ENCODE peak calls at places on chromosomes 12 and 14, in four cellular contexts. A is mucosa of descending colon; T is stomach; D is stimulated activated CD4-positive, alpha-beta T cell treated with anti-CD3 and anti-CD28 coated beads, Interleukin-12 subunit alpha, Interleukin-12 subunit beta, amount 100 ng/mL, for 4 hours. X is an unnamed sample.

GRCh38 chr12:52145228-52145940 is 46.4 kb downstream of the KRT80 start:
- DNase-seq in A (peak), T (no peak), D (no peak), X (no peak)

GRCh38 chr12:105106621-105107020 is 910 bp upstream of the WASHC4 start:
- DNase-seq in A (no peak), T (no peak), D (no peak), X (no peak)

GRCh38 chr14:69739486-69739885 is 27.5 kb upstream of the SRSF5 start:
- DNase-seq in A (no peak), T (no peak), D (no peak), X (no peak)

GRCh38 chr12:25655702-25656101 is 102.6 kb upstream of the LMNTD1 start:
- DNase-seq in A (no peak), T (no peak), D (no peak), X (no peak)

GRCh38 chr14:61112506-61112905 is 131.5 kb downstream of the SLC38A6 start:
- DNase-seq in A (no peak), T (no peak), D (no peak), X (no peak)

GRCh38 chr12:122203968-122204828 is 689 bp downstream of the B3GNT4 start:
- DNase-seq in A (no peak), T (no peak), D (no peak), X (peak)

GRCh38 chr12:105418232-105418631 is 87.7 kb downstream of the C12orf75 start:
- DNase-seq in A (no peak), T (no peak), D (no peak), X (no peak)

GRCh38 chr14:51547260-51547659 is 104.5 kb upstream of the FRMD6 start:
- DNase-seq in A (no peak), T (no peak), D (no peak), X (peak)

GRCh38 chr14:71119075-71119474 is 211.8 kb downstream of the PCNX1 start:
- DNase-seq in A (no peak), T (no peak), D (no peak), X (no peak)

GRCh38 chr14:26319139-26319864 is 278.5 kb downstream of the NOVA1 start:
- DNase-seq in A (no peak), T (no peak), D (no peak), X (no peak)

GRCh38 chr12:91074068-91074819 is 16.4 kb upstream of the KERA start:
- DNase-seq in A (no peak), T (no peak), D (no peak), X (no peak)

GRCh38 chr14:75139185-75139584 is 12.3 kb upstream of the NEK9 start:
- DNase-seq in A (no peak), T (no peak), D (no peak), X (no peak)

GRCh38 chr14:37595809-37596595 is 573 bp downstream of the TTC6 start:
- DNase-seq in A (peak), T (peak), D (peak), X (peak)

GRCh38 chr12:182381-182883 is 31.5 kb downstream of the SLC6A12 start:
- DNase-seq in A (no peak), T (no peak), D (no peak), X (no peak)

GRCh38 chr12:45231515-45232145 is 15.7 kb downstream of the ANO6 start:
- DNase-seq in A (no peak), T (no peak), D (no peak), X (no peak)

GRCh38 chr14:96698846-96699543 is 98.2 kb upstream of the VRK1 start:
- DNase-seq in A (no peak), T (no peak), D (peak), X (no peak)

GRCh38 chr14:101134161-101134631 is 230.7 kb upstream of the RTL1 start:
- DNase-seq in A (no peak), T (no peak), D (no peak), X (no peak)

GRCh38 chr12:120849765-120850164 is 54.4 kb downstream of the SPPL3 start:
- DNase-seq in A (no peak), T (no peak), D (no peak), X (no peak)

GRCh38 chr12:84911331-84912190 is 1.0 kb downstream of the SLC6A15 start:
- DNase-seq in A (peak), T (no peak), D (no peak), X (no peak)

GRCh38 chr14:67652189-67652588 is 22.2 kb downstream of the VTI1B start:
- DNase-seq in A (no peak), T (no peak), D (no peak), X (no peak)

GRCh38 chr12:5758347-5758746 is 186.7 kb downstream of the ANO2 start:
- DNase-seq in A (no peak), T (no peak), D (no peak), X (no peak)

GRCh38 chr14:52987514-52987913 is 36.7 kb upstream of the FERMT2 start:
- DNase-seq in A (no peak), T (no peak), D (no peak), X (no peak)

GRCh38 chr12:1046727-1047126 is 55.7 kb downstream of the ERC1 start:
- DNase-seq in A (no peak), T (no peak), D (no peak), X (no peak)

GRCh38 chr14:83384253-83384652 is 1850.6 kb upstream of the SEL1L start:
- DNase-seq in A (no peak), T (no peak), D (no peak), X (no peak)

GRCh38 chr14:98210045-98210678 is 1061.8 kb downstream of the BCL11B start:
- DNase-seq in A (peak), T (no peak), D (peak), X (peak)

GRCh38 chr12:65755596-65755978 is 68.7 kb upstream of the HMGA2 start:
- DNase-seq in A (no peak), T (no peak), D (no peak), X (no peak)

GRCh38 chr12:104506691-104507401 is 50.1 kb downstream of the CHST11 start:
- DNase-seq in A (no peak), T (no peak), D (no peak), X (no peak)

GRCh38 chr12:101116911-101117310 is 93.1 kb downstream of the SLC5A8 start:
- DNase-seq in A (no peak), T (no peak), D (no peak), X (no peak)

GRCh38 chr14:103095210-103095778 is 769 bp downstream of the EXOC3L4 start:
- DNase-seq in A (no peak), T (no peak), D (no peak), X (no peak)

GRCh38 chr14:74929242-74929641 is 6.2 kb upstream of the RPS6KL1 start:
- DNase-seq in A (no peak), T (no peak), D (no peak), X (no peak)

GRCh38 chr12:25715147-25715546 is 162.1 kb upstream of the LMNTD1 start:
- DNase-seq in A (no peak), T (no peak), D (no peak), X (no peak)

GRCh38 chr12:76757694-76758093 is 6.2 kb upstream of the ZDHHC17 start:
- DNase-seq in A (no peak), T (no peak), D (no peak), X (no peak)

GRCh38 chr12:11635341-11635740 is 14.1 kb upstream of the ETV6 start:
- DNase-seq in A (no peak), T (no peak), D (no peak), X (no peak)

GRCh38 chr14:23021479-23021878 is 11.5 kb upstream of the C14orf93 start:
- DNase-seq in A (no peak), T (no peak), D (no peak), X (no peak)

GRCh38 chr14:87640553-87640952 is 352.4 kb downstream of the GALC start:
- DNase-seq in A (no peak), T (no peak), D (no peak), X (no peak)

GRCh38 chr12:685388-685787 is 22.1 kb upstream of the NINJ2 start:
- DNase-seq in A (peak), T (no peak), D (peak), X (peak)

GRCh38 chr12:28172434-28173030 is 17.7 kb upstream of the CCDC91 start:
- DNase-seq in A (no peak), T (peak), D (no peak), X (no peak)

GRCh38 chr14:23360496-23360895 is 4.5 kb downstream of the EFS start:
- DNase-seq in A (no peak), T (no peak), D (no peak), X (no peak)